ENCODE peak calls at places on chromosomes 2 and 18, in nine cellular contexts. V is NCI-H1092 treated with DMSO at 0.1 percent for 48 hours; M is choroid plexus epithelial cell; B is CD8-positive, alpha-beta T cell; Z is CD4-positive, alpha-beta T cell; W is fibroblast of pulmonary artery; P is left colon; Y is ecto neural progenitor cell; L is mammary epithelial cell. H is an unnamed sample.

GRCh38 chr2:26466662-26467310 is 11.1 kb downstream of the OTOF start:
- DNase-seq in Z (no peak), L (no peak), W (no peak), Y (no peak), V (no peak), P (no peak), M (no peak), B (no peak), H (no peak)

GRCh38 chr2:187693923-187694322 is 139.7 kb upstream of the TFPI start:
- DNase-seq in P (no peak), Y (no peak), M (no peak), L (no peak), V (no peak), Z (no peak), W (no peak), B (no peak), H (no peak)

GRCh38 chr2:120626566-120626965 is 109.1 kb upstream of the GLI2 start:
- DNase-seq in M (no peak), Y (no peak), B (no peak), P (no peak), Z (no peak), V (no peak), W (no peak), L (no peak), H (no peak)

GRCh38 chr2:25341031-25341727 is 546 bp downstream of the DNMT3A start:
- DNase-seq in Z (peak), P (peak), L (no peak), B (no peak), W (no peak), M (no peak), V (no peak), Y (no peak), H (no peak)

GRCh38 chr18:13260114-13260926 is 41.8 kb downstream of the LDLRAD4 start:
- DNase-seq in Y (no peak), B (no peak), Z (no peak), L (no peak), P (no peak), W (peak), V (no peak), M (no peak), H (no peak)

GRCh38 chr2:888906-889566 is 61.6 kb upstream of the SNTG2 start:
- DNase-seq in B (no peak), P (no peak), L (no peak), V (no peak), Z (no peak), Y (peak), M (no peak), W (no peak), H (no peak)

GRCh38 chr2:239609583-239610310 is 208.9 kb upstream of the HDAC4 start:
- DNase-seq in P (no peak), Y (no peak), W (no peak), L (no peak), M (no peak), B (peak), V (no peak), Z (no peak), H (no peak)

GRCh38 chr2:227455200-227455599 is 16.8 kb upstream of the AGFG1 start:
- DNase-seq in L (no peak), B (no peak), M (no peak), P (no peak), W (no peak), Z (no peak), V (no peak), Y (no peak), H (no peak)

GRCh38 chr2:72893594-72894319 is 6.5 kb downstream of the SPR start:
- DNase-seq in W (peak), Z (peak), Y (peak), V (no peak), P (peak), B (no peak), L (peak), M (peak), H (no peak)

GRCh38 chr2:104774631-104775030 is 79.3 kb upstream of the POU3F3 start:
- DNase-seq in M (peak), V (no peak), P (no peak), W (no peak), L (no peak), Y (no peak), B (no peak), Z (no peak), H (no peak)

GRCh38 chr2:6958616-6959235 is 41.5 kb downstream of the RNF144A start:
- DNase-seq in P (no peak), B (no peak), Z (no peak), L (no peak), V (no peak), W (no peak), Y (no peak), M (peak), H (no peak)

GRCh38 chr2:191954446-191954845 is 107.6 kb upstream of the CAVIN2 start:
- DNase-seq in M (peak), P (no peak), Y (no peak), L (no peak), Z (no peak), B (no peak), W (peak), V (no peak), H (no peak)

GRCh38 chr18:33440384-33441043 is at the start of gene CCDC178:
- DNase-seq in Z (no peak), L (no peak), W (peak), V (peak), B (no peak), M (peak), Y (peak), P (peak), H (no peak)

GRCh38 chr2:44051948-44052347 is 56.2 kb upstream of the LRPPRC start:
- DNase-seq in Z (no peak), Y (peak), B (no peak), L (no peak), V (no peak), M (no peak), W (no peak), P (no peak), H (no peak)

GRCh38 chr2:174668075-174668474 is 70.5 kb upstream of the WIPF1 start:
- DNase-seq in L (no peak), Z (no peak), V (no peak), Y (no peak), W (no peak), M (no peak), B (no peak), P (no peak), H (no peak)

GRCh38 chr2:219526320-219527075 is 12.2 kb downstream of the ASIC4 start:
- DNase-seq in W (no peak), M (no peak), L (no peak), Z (no peak), P (no peak), Y (no peak), V (no peak), B (no peak), H (no peak)

GRCh38 chr2:131572175-131572574 is 44.5 kb downstream of the CCDC74A start:
- DNase-seq in L (no peak), P (no peak), M (no peak), V (no peak), W (no peak), B (no peak), Z (no peak), Y (no peak), H (no peak)

GRCh38 chr2:46364797-46365457 is 67.7 kb downstream of the EPAS1 start:
- DNase-seq in Z (no peak), L (peak), W (peak), Y (no peak), V (peak), M (peak), B (no peak), P (peak), H (peak)